ENCODE peak calls at places on chromosomes 7 and 10, in five cellular contexts. One of them, this sample, is unnamed.

GRCh38 chr7:140726304-140726703 is 29.8 kb downstream of the NDUFB2 start:
- DNase-seq in neural progenitor cell: peak; percentile 17
- DNase-seq in H9: no peak
- DNase-seq in upper lobe of right lung: no peak
- DNase-seq in A549: peak; percentile 38
- DNase-seq in this sample: no peak

GRCh38 chr7:35755711-35756110 is 45.1 kb upstream of the SEPTIN7 start:
- DNase-seq in neural progenitor cell: no peak
- DNase-seq in H9: no peak
- DNase-seq in upper lobe of right lung: no peak
- DNase-seq in A549: no peak
- DNase-seq in this sample: no peak

GRCh38 chr7:107441576-107442422 is 28.1 kb upstream of the GPR22 start:
- DNase-seq in neural progenitor cell: no peak
- DNase-seq in H9: no peak
- DNase-seq in upper lobe of right lung: no peak
- DNase-seq in A549: no peak
- DNase-seq in this sample: no peak

GRCh38 chr10:92757066-92757716 is 67.4 kb downstream of the HHEX start:
- DNase-seq in neural progenitor cell: peak; percentile 59
- DNase-seq in H9: peak; percentile 63
- DNase-seq in upper lobe of right lung: peak; percentile 85
- DNase-seq in A549: peak; percentile 61
- DNase-seq in this sample: peak; percentile 81

GRCh38 chr10:28810062-28810870 is 132.9 kb downstream of the BAMBI start:
- DNase-seq in neural progenitor cell: peak; percentile 13
- DNase-seq in H9: peak; percentile 53
- DNase-seq in upper lobe of right lung: no peak
- DNase-seq in A549: no peak
- DNase-seq in this sample: peak; percentile 71

GRCh38 chr10:33483124-33483794 is 148.8 kb upstream of the NRP1 start:
- DNase-seq in neural progenitor cell: peak; percentile 90
- DNase-seq in H9: no peak
- DNase-seq in upper lobe of right lung: no peak
- DNase-seq in A549: no peak
- DNase-seq in this sample: no peak

GRCh38 chr7:127976722-127977121 is 54.5 kb downstream of the LRRC4 start:
- DNase-seq in neural progenitor cell: peak; percentile 63
- DNase-seq in H9: no peak
- DNase-seq in upper lobe of right lung: no peak
- DNase-seq in A549: no peak
- DNase-seq in this sample: no peak

GRCh38 chr10:51895209-51895608 is 195.8 kb upstream of the CSTF2T start:
- DNase-seq in neural progenitor cell: no peak
- DNase-seq in H9: no peak
- DNase-seq in upper lobe of right lung: no peak
- DNase-seq in A549: no peak
- DNase-seq in this sample: no peak

GRCh38 chr10:27251554-27251953 is 11.0 kb upstream of the ACBD5 start:
- DNase-seq in neural progenitor cell: no peak
- DNase-seq in H9: no peak
- DNase-seq in upper lobe of right lung: no peak
- DNase-seq in A549: no peak
- DNase-seq in this sample: no peak

GRCh38 chr10:27256299-27256698 is 15.7 kb upstream of the ACBD5 start:
- DNase-seq in neural progenitor cell: no peak
- DNase-seq in H9: no peak
- DNase-seq in upper lobe of right lung: no peak
- DNase-seq in A549: no peak
- DNase-seq in this sample: no peak

GRCh38 chr10:27248215-27248614 is 7.6 kb upstream of the ACBD5 start:
- DNase-seq in neural progenitor cell: no peak
- DNase-seq in H9: no peak
- DNase-seq in upper lobe of right lung: no peak
- DNase-seq in A549: no peak
- DNase-seq in this sample: no peak

GRCh38 chr10:27256790-27257189 is 16.2 kb upstream of the ACBD5 start:
- DNase-seq in neural progenitor cell: no peak
- DNase-seq in H9: no peak
- DNase-seq in upper lobe of right lung: no peak
- DNase-seq in A549: no peak
- DNase-seq in this sample: no peak

DNA sequence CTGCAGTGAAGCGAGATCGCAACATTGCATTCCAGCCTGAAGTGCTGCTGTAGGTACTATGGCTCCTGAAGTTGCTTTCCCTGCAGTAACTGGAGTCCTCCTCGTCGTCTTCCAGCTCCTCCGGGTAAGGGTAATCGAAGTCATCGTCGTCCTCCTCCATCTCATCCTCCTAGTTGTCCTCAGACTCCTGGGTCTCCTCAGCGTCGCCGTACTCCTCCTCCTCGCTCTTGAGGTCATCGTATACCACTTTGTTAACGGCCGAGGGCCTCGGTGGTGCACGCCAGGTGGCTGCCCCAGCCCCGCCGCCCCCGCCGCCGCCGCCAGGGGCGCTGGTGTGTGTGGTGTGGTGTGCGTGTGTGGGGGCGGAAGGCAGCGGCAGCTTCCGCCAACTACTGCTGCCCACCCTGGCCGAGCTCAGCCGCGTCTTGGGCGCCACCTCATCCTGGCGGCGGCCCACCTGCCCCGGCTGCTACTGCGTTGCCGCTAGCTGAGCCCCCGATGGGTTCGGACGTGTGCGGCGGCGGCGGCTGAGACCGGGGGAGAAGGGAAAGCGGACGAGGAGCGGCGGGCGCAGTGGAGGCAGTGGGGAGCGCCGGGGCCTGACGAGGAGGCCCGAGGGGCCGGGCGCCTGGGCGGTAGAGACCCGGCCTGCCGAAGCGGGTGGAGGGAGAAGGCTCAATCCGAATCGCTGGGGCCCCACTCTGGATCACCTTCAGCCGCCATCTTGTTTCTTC is 11.8 kb upstream of the ACBD5 start:
- DNase-seq in neural progenitor cell: peak; percentile 57
- DNase-seq in H9: peak; percentile 95
- DNase-seq in upper lobe of right lung: peak; percentile 87
- DNase-seq in A549: peak; percentile 65
- DNase-seq in this sample: peak; percentile 98
- TF ChIP-seq CTCF in neural progenitor cell: peak; percentile 51
- TF ChIP-seq CTCF in H9: peak; percentile 77
- TF ChIP-seq CTCF in upper lobe of right lung: peak; percentile 86
- TF ChIP-seq CTCF in A549: peak; percentile 48
- TF ChIP-seq CTCF in this sample: peak; percentile 97

DNA sequence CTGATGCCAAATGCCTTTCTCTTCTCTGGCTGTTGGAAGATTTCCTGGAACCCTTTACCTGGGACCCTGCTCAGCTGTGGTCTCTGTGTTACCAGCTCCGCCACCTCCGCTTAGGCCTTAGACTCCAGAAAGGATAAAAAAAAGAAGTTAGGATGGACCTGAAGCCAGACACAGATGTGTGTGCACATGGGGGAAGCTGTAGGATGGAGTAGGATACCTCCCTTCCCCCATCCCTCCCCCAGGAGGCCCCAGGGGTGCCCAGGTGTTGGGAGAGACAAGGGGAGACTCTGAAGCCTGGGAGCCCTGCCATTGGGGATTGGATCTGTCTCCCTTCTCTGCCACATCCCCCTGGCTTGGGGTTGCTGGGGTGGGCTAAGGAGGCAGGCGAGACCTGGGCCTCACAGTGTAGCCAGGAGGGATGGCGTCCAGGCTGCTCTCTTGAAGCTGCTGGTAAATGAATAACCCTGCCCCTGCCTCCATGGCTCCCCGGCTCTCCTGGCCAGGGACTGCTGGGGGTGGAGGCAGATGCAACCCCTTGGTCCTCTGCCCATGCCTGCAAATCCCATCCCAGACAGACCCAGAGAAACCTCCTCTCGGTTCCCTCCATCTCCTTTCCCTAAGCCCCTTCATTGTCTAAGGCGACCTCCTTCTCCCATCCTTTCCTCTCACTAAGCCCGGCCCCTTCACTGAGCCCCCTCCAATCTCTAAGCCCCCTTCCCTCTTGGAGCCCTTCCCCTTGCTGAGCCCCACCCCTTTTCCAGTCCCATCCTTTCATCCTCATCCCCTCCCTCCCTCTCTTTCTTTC is 8.0 kb downstream of the CLDN3 start:
- DNase-seq in neural progenitor cell: peak; percentile 70
- DNase-seq in H9: peak; percentile 75
- DNase-seq in upper lobe of right lung: no peak
- DNase-seq in A549: no peak
- DNase-seq in this sample: peak; percentile 66
- H3K27ac ChIP-seq in neural progenitor cell: no peak overlapping the region
- H3K27ac ChIP-seq in H9: no peak overlapping the region
- H3K27ac ChIP-seq in upper lobe of right lung: no peak overlapping the region
- H3K27ac ChIP-seq in A549: no peak overlapping the region
- H3K27ac ChIP-seq in this sample: no peak overlapping the region

GRCh38 chr7:157646551-157646950 is 309.7 kb downstream of the DNAJB6 start:
- DNase-seq in neural progenitor cell: no peak
- DNase-seq in H9: no peak
- DNase-seq in upper lobe of right lung: no peak
- DNase-seq in A549: no peak
- DNase-seq in this sample: no peak
- H3K9me3 ChIP-seq in neural progenitor cell: no peaks in the 10 kb centered on the region
- H3K9me3 ChIP-seq in H9: no peaks in the 10 kb centered on the region
- H3K9me3 ChIP-seq in upper lobe of right lung: no peaks in the 10 kb centered on the region
- H3K9me3 ChIP-seq in A549: peaks cover 3% of the 10 kb centered on the region
- H3K9me3 ChIP-seq in this sample: peaks cover 33% of the 10 kb centered on the region

GRCh38 chr7:96737545-96738050 is 28.0 kb upstream of the SEM1 start:
- DNase-seq in neural progenitor cell: no peak
- DNase-seq in H9: no peak
- DNase-seq in upper lobe of right lung: no peak
- DNase-seq in A549: no peak
- DNase-seq in this sample: no peak
- TF ChIP-seq CTCF in neural progenitor cell: no peak
- TF ChIP-seq CTCF in H9: no peak
- TF ChIP-seq CTCF in upper lobe of right lung: no peak
- TF ChIP-seq CTCF in A549: no peak
- TF ChIP-seq CTCF in this sample: no peak

DNA sequence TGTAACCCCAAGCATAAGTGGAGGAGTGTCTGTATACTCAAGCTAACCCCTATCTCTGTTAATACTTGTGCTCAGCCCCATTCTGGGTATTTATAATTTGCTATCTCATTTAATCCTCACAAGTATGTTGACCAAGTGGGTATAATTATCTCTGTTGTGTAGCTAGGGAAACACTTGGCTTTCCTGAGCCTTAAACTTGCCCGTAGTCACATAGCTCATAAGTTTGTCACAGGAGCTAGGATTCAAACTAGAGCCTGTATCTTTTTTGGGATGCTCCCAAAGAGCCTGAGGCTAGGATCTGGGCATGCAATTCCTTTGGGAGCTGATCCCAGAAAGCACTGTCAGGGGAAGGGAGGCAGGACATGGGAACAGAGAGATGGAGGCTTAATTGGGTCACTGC is 377.4 kb downstream of the GALNT17 start:
- DNase-seq in neural progenitor cell: no peak
- DNase-seq in H9: no peak
- DNase-seq in upper lobe of right lung: no peak
- DNase-seq in A549: no peak
- DNase-seq in this sample: no peak
- H3K27ac ChIP-seq in neural progenitor cell: no peak overlapping the region
- H3K27ac ChIP-seq in H9: no peak overlapping the region
- H3K27ac ChIP-seq in upper lobe of right lung: no peak overlapping the region
- H3K27ac ChIP-seq in A549: no peak overlapping the region
- H3K27ac ChIP-seq in this sample: no peak overlapping the region

GRCh38 chr10:42876945-42877344 is 94.3 kb downstream of the BMS1 start:
- DNase-seq in neural progenitor cell: no peak
- DNase-seq in H9: no peak
- DNase-seq in upper lobe of right lung: no peak
- DNase-seq in A549: no peak
- DNase-seq in this sample: peak; percentile 28

GRCh38 chr10:42874713-42875387 is 92.3 kb downstream of the BMS1 start:
- DNase-seq in neural progenitor cell: no peak
- DNase-seq in H9: no peak
- DNase-seq in upper lobe of right lung: no peak
- DNase-seq in A549: no peak
- DNase-seq in this sample: peak; percentile 35

GRCh38 chr10:42875792-42876191 is 93.2 kb downstream of the BMS1 start:
- DNase-seq in neural progenitor cell: peak; percentile 31
- DNase-seq in H9: no peak
- DNase-seq in upper lobe of right lung: no peak
- DNase-seq in A549: no peak
- DNase-seq in this sample: peak; percentile 55

GRCh38 chr10:42876476-42876875 is 93.9 kb downstream of the BMS1 start:
- DNase-seq in neural progenitor cell: no peak
- DNase-seq in H9: no peak
- DNase-seq in upper lobe of right lung: no peak
- DNase-seq in A549: no peak
- DNase-seq in this sample: peak; percentile 24

GRCh38 chr10:42875388-42875755 is 92.8 kb downstream of the BMS1 start:
- DNase-seq in neural progenitor cell: no peak
- DNase-seq in H9: no peak
- DNase-seq in upper lobe of right lung: no peak
- DNase-seq in A549: no peak
- DNase-seq in this sample: no peak
- H3K9me3 ChIP-seq in neural progenitor cell: no peaks in the 10 kb centered on the region
- H3K9me3 ChIP-seq in H9: no peaks in the 10 kb centered on the region
- H3K9me3 ChIP-seq in upper lobe of right lung: no peaks in the 10 kb centered on the region
- H3K9me3 ChIP-seq in A549: no peaks in the 10 kb centered on the region
- H3K9me3 ChIP-seq in this sample: no peaks in the 10 kb centered on the region

DNA sequence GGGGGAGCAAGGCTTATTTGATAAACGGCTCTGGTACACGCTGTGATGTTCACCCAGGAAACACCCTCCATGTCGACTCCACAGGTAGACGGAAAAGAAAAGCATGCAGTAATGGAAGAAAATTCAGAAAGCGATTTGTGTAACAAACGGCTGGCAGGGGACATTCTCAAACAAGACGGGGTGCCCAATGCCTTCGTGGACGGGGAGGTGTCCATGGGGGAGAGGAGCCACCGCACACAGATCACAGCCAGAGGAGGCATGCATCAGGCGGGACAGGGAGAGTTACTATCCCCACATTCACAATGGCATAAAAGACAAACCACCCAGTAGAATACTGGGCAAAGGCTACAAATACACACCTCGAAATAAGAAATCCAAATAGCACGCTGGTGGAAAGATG is 20.1 kb downstream of the CNPY1 start:
- DNase-seq in neural progenitor cell: no peak
- DNase-seq in H9: no peak
- DNase-seq in upper lobe of right lung: peak; percentile 13
- DNase-seq in A549: no peak
- DNase-seq in this sample: peak; percentile 13
- TF ChIP-seq CTCF in neural progenitor cell: no peak
- TF ChIP-seq CTCF in H9: no peak
- TF ChIP-seq CTCF in upper lobe of right lung: no peak
- TF ChIP-seq CTCF in A549: no peak
- TF ChIP-seq CTCF in this sample: no peak

GRCh38 chr7:80896856-80897598 is 21.8 kb downstream of the SEMA3C start:
- DNase-seq in neural progenitor cell: no peak
- DNase-seq in H9: no peak
- DNase-seq in upper lobe of right lung: no peak
- DNase-seq in A549: no peak
- DNase-seq in this sample: no peak

GRCh38 chr7:80890391-80890790 is 28.5 kb downstream of the SEMA3C start:
- DNase-seq in neural progenitor cell: no peak
- DNase-seq in H9: no peak
- DNase-seq in upper lobe of right lung: no peak
- DNase-seq in A549: no peak
- DNase-seq in this sample: no peak

GRCh38 chr7:80890839-80891544 is 27.9 kb downstream of the SEMA3C start:
- DNase-seq in neural progenitor cell: no peak
- DNase-seq in H9: no peak
- DNase-seq in upper lobe of right lung: no peak
- DNase-seq in A549: no peak
- DNase-seq in this sample: no peak

GRCh38 chr7:80889525-80889924 is 29.3 kb downstream of the SEMA3C start:
- DNase-seq in neural progenitor cell: no peak
- DNase-seq in H9: no peak
- DNase-seq in upper lobe of right lung: no peak
- DNase-seq in A549: no peak
- DNase-seq in this sample: no peak

GRCh38 chr7:80895056-80895455 is 23.8 kb downstream of the SEMA3C start:
- DNase-seq in neural progenitor cell: no peak
- DNase-seq in H9: no peak
- DNase-seq in upper lobe of right lung: no peak
- DNase-seq in A549: no peak
- DNase-seq in this sample: no peak
- H3K27ac ChIP-seq in neural progenitor cell: no peak overlapping the region
- H3K27ac ChIP-seq in H9: no peak overlapping the region
- H3K27ac ChIP-seq in upper lobe of right lung: no peak overlapping the region
- H3K27ac ChIP-seq in A549: no peak overlapping the region
- H3K27ac ChIP-seq in this sample: no peak overlapping the region

This sample was measured in endodermal cell.